ENCODE peak calls at places on chromosomes 5 and 9, in four cellular contexts. One of them, this sample, is unnamed.

GRCh38 chr5:147046894-147047293 is 168.3 kb upstream of the PPP2R2B start:
- DNase-seq in GM12878: no peak
- DNase-seq in HepG2: no peak
- DNase-seq in K562: no peak
- DNase-seq in this sample: no peak

GRCh38 chr5:163505049-163505474 is 357 bp upstream of the MAT2B start:
- DNase-seq in K562: peak; percentile 36
- DNase-seq in HepG2: no peak
- DNase-seq in GM12878: no peak
- DNase-seq in this sample: no peak

GRCh38 chr5:132489051-132489770 is 1.4 kb downstream of the IRF1 start:
- DNase-seq in HepG2: no peak
- DNase-seq in K562: peak; percentile 21
- DNase-seq in GM12878: no peak
- DNase-seq in this sample: no peak

GRCh38 chr5:42887575-42887974 is 75.9 kb upstream of the SELENOP start:
- DNase-seq in K562: no peak
- DNase-seq in HepG2: no peak
- DNase-seq in GM12878: no peak
- DNase-seq in this sample: no peak

GRCh38 chr9:91948423-91949292 is 1.4 kb downstream of the ROR2 start:
- DNase-seq in HepG2: no peak
- DNase-seq in K562: peak; percentile 77
- DNase-seq in GM12878: no peak
- DNase-seq in this sample: peak; percentile 79

GRCh38 chr9:115254781-115255180 is 136.8 kb upstream of the TNC start:
- DNase-seq in GM12878: no peak
- DNase-seq in HepG2: no peak
- DNase-seq in K562: no peak
- DNase-seq in this sample: no peak

GRCh38 chr9:81213456-81213855 is 475.9 kb downstream of the TLE1 start:
- DNase-seq in GM12878: no peak
- DNase-seq in HepG2: no peak
- DNase-seq in K562: no peak
- DNase-seq in this sample: no peak

GRCh38 chr5:127519527-127519926 is 2.1 kb downstream of the PRRC1 start:
- DNase-seq in HepG2: no peak
- DNase-seq in GM12878: no peak
- DNase-seq in K562: no peak
- DNase-seq in this sample: no peak

GRCh38 chr5:159582756-159583523 is 252.7 kb upstream of the IL12B start:
- DNase-seq in GM12878: no peak
- DNase-seq in HepG2: no peak
- DNase-seq in K562: no peak
- DNase-seq in this sample: no peak

GRCh38 chr5:9149988-9150387 is 395.9 kb downstream of the SEMA5A start:
- DNase-seq in K562: no peak
- DNase-seq in HepG2: no peak
- DNase-seq in GM12878: no peak
- DNase-seq in this sample: no peak

GRCh38 chr5:119322948-119323629 is 32.7 kb upstream of the TNFAIP8 start:
- DNase-seq in K562: no peak
- DNase-seq in GM12878: no peak
- DNase-seq in HepG2: no peak
- DNase-seq in this sample: no peak

GRCh38 chr5:76546497-76547102 is 76.6 kb downstream of the F2RL2 start:
- DNase-seq in K562: no peak
- DNase-seq in HepG2: peak; percentile 36
- DNase-seq in GM12878: peak; percentile 51
- DNase-seq in this sample: no peak

GRCh38 chr5:75046366-75047142 is 5.8 kb downstream of the GCNT4 start:
- DNase-seq in HepG2: no peak
- DNase-seq in K562: no peak
- DNase-seq in GM12878: no peak
- DNase-seq in this sample: no peak

GRCh38 chr5:135034963-135035677 is 1.1 kb upstream of the PITX1 start:
- DNase-seq in GM12878: no peak
- DNase-seq in HepG2: no peak
- DNase-seq in K562: no peak
- DNase-seq in this sample: no peak

GRCh38 chr5:95080026-95080425 is 204.9 kb downstream of the MCTP1 start:
- DNase-seq in HepG2: no peak
- DNase-seq in K562: no peak
- DNase-seq in GM12878: no peak
- DNase-seq in this sample: no peak

GRCh38 chr5:34626036-34626435 is 30.1 kb upstream of the RAI14 start:
- DNase-seq in HepG2: no peak
- DNase-seq in K562: no peak
- DNase-seq in GM12878: no peak
- DNase-seq in this sample: no peak

GRCh38 chr5:81878333-81878732 is 93.5 kb upstream of the ATG10 start:
- DNase-seq in HepG2: no peak
- DNase-seq in K562: no peak
- DNase-seq in GM12878: no peak
- DNase-seq in this sample: no peak

GRCh38 chr5:14172149-14172795 is 29.1 kb downstream of the TRIO start:
- DNase-seq in HepG2: no peak
- DNase-seq in GM12878: peak; percentile 69
- DNase-seq in K562: no peak
- DNase-seq in this sample: no peak

GRCh38 chr9:83572524-83572923 is 34.3 kb upstream of the FRMD3 start:
- DNase-seq in GM12878: no peak
- DNase-seq in K562: no peak
- DNase-seq in HepG2: no peak
- DNase-seq in this sample: no peak

GRCh38 chr9:13267743-13268142 is 11.7 kb downstream of the MPDZ start:
- DNase-seq in HepG2: no peak
- DNase-seq in K562: no peak
- DNase-seq in GM12878: no peak
- DNase-seq in this sample: no peak

GRCh38 chr9:131255731-131256197 is 20.5 kb downstream of the FAM78A start:
- DNase-seq in GM12878: no peak
- DNase-seq in K562: no peak
- DNase-seq in HepG2: no peak
- DNase-seq in this sample: no peak

GRCh38 chr9:124260769-124261603 is 3.2 kb downstream of the NEK6 start:
- DNase-seq in GM12878: no peak
- DNase-seq in HepG2: peak; percentile 61
- DNase-seq in K562: no peak
- DNase-seq in this sample: no peak

GRCh38 chr9:109341561-109341960 is 20.7 kb upstream of the EPB41L4B start:
- DNase-seq in K562: no peak
- DNase-seq in HepG2: no peak
- DNase-seq in GM12878: no peak
- DNase-seq in this sample: no peak

GRCh38 chr5:135310328-135310989 is 88.6 kb downstream of the MACROH2A1 start:
- DNase-seq in GM12878: no peak
- DNase-seq in HepG2: no peak
- DNase-seq in K562: no peak
- DNase-seq in this sample: no peak

GRCh38 chr9:105308448-105309412 is 64.3 kb downstream of the SLC44A1 start:
- DNase-seq in K562: no peak
- DNase-seq in GM12878: no peak
- DNase-seq in HepG2: no peak
- DNase-seq in this sample: no peak

GRCh38 chr5:111953351-111954127 is 196.5 kb upstream of the NREP start:
- DNase-seq in GM12878: no peak
- DNase-seq in K562: no peak
- DNase-seq in HepG2: no peak
- DNase-seq in this sample: no peak

GRCh38 chr5:123875444-123876264 is 363.7 kb downstream of the CSNK1G3 start:
- DNase-seq in GM12878: no peak
- DNase-seq in HepG2: peak; percentile 52
- DNase-seq in K562: no peak
- DNase-seq in this sample: no peak

GRCh38 chr5:66849803-66850202 is 253.6 kb downstream of the MAST4 start:
- DNase-seq in HepG2: no peak
- DNase-seq in K562: no peak
- DNase-seq in GM12878: no peak
- DNase-seq in this sample: no peak
- TF ChIP-seq NFIC in HepG2: no peak
- TF ChIP-seq NFIC in K562: no peak
- TF ChIP-seq NFIC in GM12878: no peak
- TF ChIP-seq NFIC in this sample: no peak

GRCh38 chr5:114123654-114124053 is 238.2 kb upstream of the KCNN2 start:
- DNase-seq in K562: no peak
- DNase-seq in HepG2: no peak
- DNase-seq in GM12878: no peak
- DNase-seq in this sample: no peak

GRCh38 chr5:114116981-114117380 is 244.9 kb upstream of the KCNN2 start:
- DNase-seq in K562: no peak
- DNase-seq in GM12878: no peak
- DNase-seq in HepG2: no peak
- DNase-seq in this sample: no peak

GRCh38 chr5:114122852-114123251 is 239.0 kb upstream of the KCNN2 start:
- DNase-seq in GM12878: no peak
- DNase-seq in K562: no peak
- DNase-seq in HepG2: no peak
- DNase-seq in this sample: no peak

GRCh38 chr5:114118511-114118910 is 243.4 kb upstream of the KCNN2 start:
- DNase-seq in GM12878: no peak
- DNase-seq in K562: no peak
- DNase-seq in HepG2: no peak
- DNase-seq in this sample: no peak

DNA sequence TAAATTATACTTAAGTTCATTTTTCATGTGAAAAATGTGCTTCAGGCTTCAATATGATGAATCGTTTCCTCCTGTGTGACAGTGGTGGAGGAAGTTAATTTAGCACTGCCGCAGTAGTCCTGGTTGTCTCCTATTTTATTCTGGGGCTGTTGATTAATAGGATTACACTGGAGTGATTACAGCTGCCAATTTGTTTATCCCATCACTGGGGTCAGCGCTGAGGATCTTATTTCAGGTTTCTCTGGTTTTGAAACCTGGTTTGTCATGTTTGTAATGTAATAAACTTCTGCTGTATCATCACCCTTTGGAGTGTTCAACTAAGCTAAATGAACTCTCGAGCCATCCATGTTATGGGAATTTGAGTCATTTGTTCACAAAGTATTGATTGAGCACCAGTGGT is 241.7 kb upstream of the KCNN2 start:
- DNase-seq in HepG2: no peak
- DNase-seq in K562: no peak
- DNase-seq in GM12878: no peak
- DNase-seq in this sample: no peak
- TF ChIP-seq USF2 in HepG2: no peak
- TF ChIP-seq USF2 in K562: no peak
- TF ChIP-seq USF2 in GM12878: no peak
- TF ChIP-seq USF2 in this sample: no peak

GRCh38 chr5:17365756-17366155 is 132.3 kb upstream of the TAF11L2 start:
- DNase-seq in HepG2: no peak
- DNase-seq in GM12878: no peak
- DNase-seq in K562: no peak
- DNase-seq in this sample: no peak
- TF ChIP-seq ZBTB33 in HepG2: no peak
- TF ChIP-seq ZBTB33 in GM12878: no peak
- TF ChIP-seq ZBTB33 in K562: no peak
- TF ChIP-seq ZBTB33 in this sample: no peak

DNA sequence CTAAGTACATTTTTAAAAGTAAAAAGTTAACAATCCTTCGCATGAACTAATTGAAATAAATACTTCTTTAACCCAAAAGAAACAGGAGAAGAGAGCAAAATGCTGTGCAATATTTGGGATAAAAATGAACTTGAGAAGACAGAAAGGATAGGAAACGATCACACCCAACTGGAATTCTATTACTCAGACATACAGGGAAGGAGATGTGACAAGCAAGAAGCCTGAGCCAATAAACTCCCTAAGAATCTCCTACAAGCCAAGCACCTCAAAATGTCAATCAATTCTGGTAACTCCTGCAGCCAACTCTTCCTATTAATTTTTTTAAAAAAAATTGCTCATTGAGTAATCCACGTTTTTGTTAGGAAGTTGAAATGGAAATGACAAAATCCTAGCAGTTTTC is 89.2 kb downstream of the RFX3 start:
- DNase-seq in HepG2: no peak
- DNase-seq in GM12878: no peak
- DNase-seq in K562: no peak
- DNase-seq in this sample: no peak
- TF ChIP-seq NFIC in HepG2: no peak
- TF ChIP-seq NFIC in GM12878: no peak
- TF ChIP-seq NFIC in K562: no peak
- TF ChIP-seq NFIC in this sample: no peak

DNA sequence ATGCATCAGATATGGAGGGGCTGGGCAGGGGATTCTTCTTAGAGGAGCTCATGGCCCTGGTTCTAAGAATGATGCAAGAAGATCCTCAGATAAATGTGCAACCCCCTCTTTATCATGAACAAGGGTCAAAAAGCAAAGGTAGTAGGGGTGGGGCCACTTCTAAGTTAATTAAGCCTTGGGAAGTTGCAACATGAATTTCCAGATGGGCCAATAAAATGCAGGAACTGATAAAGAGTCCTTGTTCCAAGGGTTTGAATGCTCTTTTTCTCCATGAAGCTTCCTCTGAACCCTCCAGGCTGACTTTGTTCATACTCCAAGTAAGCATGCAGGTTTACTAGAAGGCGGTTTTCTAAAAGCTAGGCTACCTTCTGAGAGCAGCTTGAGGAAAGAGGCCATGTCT is 25.6 kb downstream of the PCA3 start:
- DNase-seq in HepG2: no peak
- DNase-seq in GM12878: no peak
- DNase-seq in K562: no peak
- DNase-seq in this sample: no peak
- TF ChIP-seq USF2 in HepG2: no peak
- TF ChIP-seq USF2 in GM12878: no peak
- TF ChIP-seq USF2 in K562: no peak
- TF ChIP-seq USF2 in this sample: no peak

GRCh38 chr9:118665226-118665919 is 703.9 kb downstream of the BRINP1 start:
- DNase-seq in GM12878: no peak
- DNase-seq in K562: no peak
- DNase-seq in HepG2: no peak
- DNase-seq in this sample: no peak

GRCh38 chr9:118674942-118675341 is 694.3 kb downstream of the BRINP1 start:
- DNase-seq in GM12878: no peak
- DNase-seq in K562: no peak
- DNase-seq in HepG2: no peak
- DNase-seq in this sample: no peak

DNA sequence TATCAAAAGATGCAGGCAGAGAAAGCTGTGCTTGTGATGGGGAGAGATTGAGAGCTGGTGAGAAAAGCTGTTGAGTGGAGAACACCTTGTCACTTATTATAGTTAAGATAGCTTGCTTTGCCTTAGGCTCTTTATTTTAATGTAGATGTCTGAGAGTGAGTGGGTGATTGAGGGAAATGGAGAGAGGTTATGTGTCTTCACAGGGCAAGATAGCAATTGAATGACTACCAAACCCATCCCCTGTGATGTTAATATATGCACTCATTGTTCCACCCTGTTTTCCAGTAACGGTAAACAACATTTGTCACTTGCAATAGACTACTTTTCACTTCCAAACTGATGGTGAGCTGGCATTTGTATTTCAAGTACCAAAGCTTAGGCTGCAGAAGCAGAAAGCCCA is 699.2 kb downstream of the BRINP1 start:
- DNase-seq in K562: no peak
- DNase-seq in GM12878: no peak
- DNase-seq in HepG2: no peak
- DNase-seq in this sample: no peak
- TF ChIP-seq ZBTB33 in K562: no peak
- TF ChIP-seq ZBTB33 in GM12878: no peak
- TF ChIP-seq ZBTB33 in HepG2: no peak
- TF ChIP-seq ZBTB33 in this sample: no peak

GRCh38 chr9:133670466-133670865 is 34.3 kb downstream of the DBH start:
- DNase-seq in HepG2: no peak
- DNase-seq in GM12878: no peak
- DNase-seq in K562: no peak
- DNase-seq in this sample: no peak
- TF ChIP-seq NFIC in HepG2: no peak
- TF ChIP-seq NFIC in GM12878: no peak
- TF ChIP-seq NFIC in K562: no peak
- TF ChIP-seq NFIC in this sample: no peak

This sample was measured in SK-N-SH.